ENCODE peak calls at places on chromosomes 13 and 19, in eight cellular contexts. P is astrocyte; F is OCI-LY7; H is CD8-positive, alpha-beta T cell; U is H1; I is small intestine; M is testis; G is cardiac muscle cell. Z is an unnamed sample. For H3K9me3, the result is how much of the 10 kb centered on the place peaks cover.

GRCh38 chr13:113599396-113599795 is 14.8 kb downstream of the TFDP1 start:
- DNase-seq in H (no peak), M (no peak), F (no peak), P (no peak), U (no peak), I (no peak), G (no peak), Z (no peak)

GRCh38 chr13:74550039-74550438 is 415.8 kb upstream of the KLF12 start:
- DNase-seq in H (no peak), P (peak), U (no peak), I (peak), G (peak), M (no peak), F (no peak), Z (no peak)

GRCh38 chr13:87131611-87132010 is 539.6 kb upstream of the SLITRK5 start:
- DNase-seq in M (no peak), G (no peak), F (no peak), P (no peak), H (no peak), U (no peak), I (no peak), Z (no peak)

GRCh38 chr13:21118180-21118579 is 56.8 kb upstream of the LATS2 start:
- DNase-seq in H (no peak), F (no peak), I (no peak), M (no peak), G (no peak), U (no peak), P (no peak), Z (no peak)

GRCh38 chr13:76383671-76384461 is 502.3 kb downstream of the KCTD12 start:
- DNase-seq in U (no peak), M (peak), P (peak), H (no peak), F (no peak), I (peak), G (peak), Z (peak)

GRCh38 chr13:105827074-105827473 is 708.4 kb downstream of the EFNB2 start:
- DNase-seq in H (no peak), U (no peak), F (no peak), G (no peak), I (no peak), P (no peak), M (no peak), Z (no peak)

GRCh38 chr13:33150146-33150545 is 133.9 kb downstream of the KL start:
- DNase-seq in F (no peak), I (no peak), U (no peak), M (no peak), P (no peak), G (peak), H (no peak), Z (peak)

GRCh38 chr13:103134271-103134670 is 68.1 kb upstream of the SLC10A2 start:
- DNase-seq in F (peak), G (no peak), H (no peak), P (no peak), U (no peak), I (no peak), M (no peak), Z (no peak)

GRCh38 chr19:47765522-47766358 is 12.8 kb upstream of the SELENOW start:
- DNase-seq in U (no peak), M (peak), H (peak), P (no peak), I (peak), G (peak), F (peak), Z (peak)

GRCh38 chr13:110538632-110539031 is 22.9 kb downstream of the RAB20 start:
- DNase-seq in G (peak), F (no peak), U (no peak), M (peak), H (no peak), P (no peak), I (no peak), Z (no peak)

GRCh38 chr13:44622259-44622658 is 46.1 kb upstream of the TSC22D1 start:
- DNase-seq in U (no peak), I (no peak), F (no peak), M (no peak), P (no peak), H (no peak), G (peak), Z (no peak)

GRCh38 chr13:47764817-47765216 is 236.3 kb downstream of the SUCLA2 start:
- DNase-seq in F (no peak), P (no peak), G (no peak), I (no peak), M (no peak), U (no peak), H (no peak), Z (no peak)

GRCh38 chr19:18342090-18342632 is 1.8 kb downstream of the PGPEP1 start:
- DNase-seq in P (no peak), I (no peak), M (no peak), G (no peak), U (no peak), H (no peak), F (no peak), Z (no peak)

GRCh38 chr19:31596751-31597150 is 247.5 kb upstream of the TSHZ3 start:
- DNase-seq in U (no peak), F (no peak), G (no peak), H (no peak), P (no peak), I (no peak), M (no peak), Z (no peak)

GRCh38 chr19:39351537-39352037 is 9.4 kb downstream of the SAMD4B start:
- DNase-seq in F (peak), H (no peak), U (no peak), I (no peak), M (no peak), G (peak), P (no peak), Z (no peak)

GRCh38 chr19:16445238-16446107 is 26.3 kb downstream of the EPS15L1 start:
- DNase-seq in F (peak), P (peak), G (no peak), M (no peak), H (no peak), I (no peak), U (no peak), Z (no peak)
- H3K27ac ChIP-seq in F (peak), P (peak), G (peak), M (no peak), H (no peak), I (peak), U (no peak), Z (no peak)

GRCh38 chr19:55283548-55284393 is at the start of gene BRSK1:
- DNase-seq in M (peak), U (no peak), H (peak), P (peak), I (no peak), G (peak), F (peak), Z (no peak)

GRCh38 chr19:55285225-55285890 is 1.6 kb downstream of the BRSK1 start:
- DNase-seq in P (no peak), F (no peak), G (peak), U (no peak), H (no peak), M (no peak), I (no peak), Z (no peak)

GRCh38 chr19:55287361-55288079 is 3.7 kb downstream of the BRSK1 start:
- DNase-seq in F (no peak), G (no peak), H (no peak), U (no peak), P (no peak), I (no peak), M (no peak), Z (no peak)

GRCh38 chr19:55284405-55285058 is 735 bp downstream of the BRSK1 start:
- DNase-seq in M (no peak), G (no peak), I (no peak), H (no peak), U (no peak), P (no peak), F (no peak), Z (no peak)

DNA sequence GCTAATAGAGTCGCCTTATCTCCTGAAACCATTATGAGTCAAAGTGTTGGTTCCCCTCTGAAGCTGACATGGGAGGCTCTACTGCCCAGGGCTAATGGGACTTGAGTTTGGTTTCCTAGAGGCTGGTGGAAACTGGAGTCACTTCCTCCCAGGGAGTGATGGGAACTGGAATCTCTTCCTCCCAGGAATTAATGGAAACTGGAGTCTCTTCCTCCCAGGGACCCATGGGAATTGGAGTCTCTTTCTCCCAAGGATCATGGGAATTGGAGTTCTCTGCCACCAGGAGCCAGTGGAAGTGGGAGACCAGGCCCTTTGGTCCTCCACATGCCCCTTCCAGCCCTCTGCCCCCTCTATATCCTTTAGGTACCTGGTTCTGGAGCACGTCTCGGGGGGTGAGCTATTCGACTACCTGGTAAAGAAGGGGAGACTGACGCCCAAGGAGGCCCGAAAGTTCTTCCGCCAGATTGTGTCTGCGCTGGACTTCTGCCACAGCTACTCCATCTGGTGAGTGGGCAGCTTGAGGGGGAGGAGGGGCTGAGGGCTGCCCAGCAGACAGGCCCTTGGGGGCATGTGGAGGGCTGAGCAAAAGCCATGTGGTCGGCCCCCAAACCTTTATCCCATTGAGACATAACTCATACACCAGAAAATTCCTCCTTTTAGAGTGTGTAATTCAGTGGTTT is 5.5 kb downstream of the BRSK1 start:
- DNase-seq in M (no peak), I (no peak), P (no peak), G (peak), H (no peak), F (no peak), U (no peak), Z (no peak)
- H3K4me3 ChIP-seq in M (no peak), I (no peak), P (no peak), G (no peak), H (no peak), F (no peak), U (no peak), Z (no peak)

GRCh38 chr19:52065399-52065798 is 16.8 kb upstream of the ZNF432 start:
- DNase-seq in M (no peak), P (no peak), U (no peak), H (no peak), G (no peak), I (no peak), F (no peak), Z (no peak)
- H3K9me3 ChIP-seq in M (under half), P (half or more), U (half or more), H (half or more), G (under half), I (under half), F (under half), Z (under half)

GRCh38 chr13:58463841-58464240 is 832.3 kb downstream of the PCDH17 start:
- DNase-seq in M (no peak), U (no peak), F (no peak), I (no peak), G (no peak), H (no peak), P (no peak), Z (no peak)

GRCh38 chr13:58461217-58461616 is 829.7 kb downstream of the PCDH17 start:
- DNase-seq in I (no peak), U (no peak), G (no peak), P (no peak), F (no peak), M (no peak), H (no peak), Z (no peak)
- H3K27ac ChIP-seq in I (no peak), U (no peak), G (no peak), P (no peak), F (no peak), M (no peak), H (no peak), Z (no peak)

GRCh38 chr19:43697295-43697694 is 18.6 kb upstream of the IRGC start:
- DNase-seq in P (no peak), U (no peak), H (no peak), G (no peak), I (no peak), M (no peak), F (no peak), Z (no peak)

GRCh38 chr19:43695985-43696729 is 19.7 kb upstream of the IRGC start:
- DNase-seq in P (no peak), H (no peak), G (no peak), I (no peak), F (no peak), M (no peak), U (no peak), Z (no peak)

GRCh38 chr19:43704002-43704705 is 11.7 kb upstream of the IRGC start:
- DNase-seq in U (no peak), F (no peak), G (no peak), M (no peak), P (no peak), H (no peak), I (peak), Z (no peak)

GRCh38 chr19:43700368-43701015 is 15.4 kb upstream of the IRGC start:
- DNase-seq in H (no peak), I (no peak), U (no peak), M (peak), F (no peak), P (peak), G (peak), Z (peak)

GRCh38 chr19:43699506-43700367 is 16.1 kb upstream of the IRGC start:
- DNase-seq in U (peak), F (no peak), G (peak), M (peak), P (peak), I (peak), H (no peak), Z (peak)
- H3K4me3 ChIP-seq in U (peak), F (no peak), G (no peak), M (peak), P (no peak), I (peak), H (no peak), Z (no peak)

DNA sequence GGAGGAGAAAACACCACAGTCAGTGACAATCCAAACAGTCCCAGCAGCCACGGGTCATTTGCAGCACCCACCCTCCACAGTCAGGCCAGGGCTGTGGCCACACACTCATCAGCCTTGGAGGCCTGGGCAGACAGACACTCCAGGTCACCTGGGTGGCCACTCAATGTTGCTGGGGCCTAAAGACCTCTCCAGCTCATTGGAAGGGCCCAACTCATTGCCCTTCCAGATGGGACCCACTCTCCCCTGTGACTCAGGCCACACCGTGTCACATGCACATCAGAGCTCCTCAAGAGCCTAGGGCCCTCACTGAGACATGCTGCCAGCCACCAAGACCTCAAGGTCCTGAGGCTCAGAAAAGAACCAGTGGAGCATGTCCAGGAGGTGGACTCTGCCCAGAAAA is 22.4 kb downstream of the TUBA3C start:
- DNase-seq in U (no peak), I (no peak), M (no peak), G (no peak), F (no peak), P (no peak), H (no peak), Z (no peak)
- H3K9me3 ChIP-seq in U (half or more), I (under half), M (under half), G (under half), F (under half), P (under half), H (under half), Z (under half)

GRCh38 chr13:22275393-22275792 is 604.5 kb downstream of the FGF9 start:
- DNase-seq in P (no peak), U (no peak), H (no peak), F (no peak), G (no peak), M (no peak), I (no peak), Z (no peak)

GRCh38 chr13:22270881-22271280 is 600.0 kb downstream of the FGF9 start:
- DNase-seq in H (no peak), I (no peak), G (no peak), U (no peak), P (no peak), F (no peak), M (no peak), Z (no peak)

DNA sequence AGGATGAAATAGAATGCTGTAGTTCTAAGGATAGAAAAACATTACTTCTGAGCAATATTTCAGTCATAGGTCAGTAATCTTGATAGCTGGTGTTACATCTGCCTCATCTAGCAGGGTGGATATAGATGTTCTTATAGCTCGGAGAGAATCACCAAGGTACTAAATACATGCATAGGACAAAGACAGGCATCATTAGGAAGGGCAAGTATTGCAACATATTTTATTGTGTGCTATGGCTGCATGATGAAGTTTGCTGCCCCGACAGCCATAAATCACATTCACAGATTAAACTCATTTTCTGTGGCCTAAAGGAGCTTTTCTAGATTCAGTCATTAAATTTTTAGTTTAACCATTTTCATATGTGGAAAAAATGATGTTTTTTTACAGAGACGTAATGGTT is 601.1 kb downstream of the FGF9 start:
- DNase-seq in M (no peak), P (no peak), U (no peak), F (no peak), G (no peak), H (no peak), I (no peak), Z (no peak)
- H3K27ac ChIP-seq in M (no peak), P (no peak), U (no peak), F (no peak), G (no peak), H (no peak), I (no peak), Z (no peak)

Z was measured in endothelial cell of umbilical vein.